ENCODE peak calls at places on chromosomes 2 and 18, in four cellular contexts. E is Daoy; J is lung; U is activated CD4-positive, alpha-beta T cell treated with anti-CD3 and anti-CD28 coated beads, Interleukin-2, amount 50 U/mL, for 1 hour. T is an unnamed sample.

GRCh38 chr2:43109261-43109743 is 117.1 kb downstream of the ZFP36L2 start:
- DNase-seq in J (no peak), E (no peak), U (no peak), T (no peak)

GRCh38 chr18:74665905-74666304 is 68.2 kb downstream of the ZNF407 start:
- DNase-seq in E (no peak), U (no peak), J (no peak), T (no peak)

GRCh38 chr2:219059725-219060682 is 717 bp downstream of the IHH start:
- DNase-seq in J (no peak), E (no peak), U (no peak), T (no peak)

GRCh38 chr2:228599781-228600180 is 418.3 kb upstream of the SPHKAP start:
- DNase-seq in U (no peak), J (no peak), E (no peak), T (no peak)

GRCh38 chr2:204177977-204178522 is 241.5 kb downstream of the ICOS start:
- DNase-seq in U (peak; percentile 69), E (peak; percentile 16), J (peak; percentile 34), T (peak; percentile 50)

GRCh38 chr2:68721482-68722071 is 13.0 kb upstream of the ARHGAP25 start:
- DNase-seq in J (no peak), E (peak; percentile 34), U (peak; percentile 17), T (peak; percentile 70)

GRCh38 chr2:25380023-25380422 is 38.3 kb upstream of the DNMT3A start:
- DNase-seq in E (no peak), J (no peak), U (no peak), T (no peak)

GRCh38 chr2:9775999-9776685 is 67.1 kb upstream of the TAF1B start:
- DNase-seq in E (no peak), U (no peak), J (no peak), T (no peak)

GRCh38 chr2:24009680-24010476 is at the start of gene MFSD2B:
- DNase-seq in U (no peak), J (no peak), E (no peak), T (no peak)

GRCh38 chr18:34729264-34729663 is 19.2 kb downstream of the DTNA start:
- DNase-seq in J (no peak), E (peak; percentile 21), U (no peak), T (no peak)

GRCh38 chr2:85409719-85410583 is at the start of gene CAPG:
- DNase-seq in J (peak; percentile 78), U (peak; percentile 26), E (peak; percentile 71), T (peak; percentile 24)

GRCh38 chr2:13819896-13820295 is 812.6 kb upstream of the LRATD1 start:
- DNase-seq in J (no peak), E (no peak), U (no peak), T (no peak)

GRCh38 chr2:71937401-71937800 is 210.3 kb downstream of the CYP26B1 start:
- DNase-seq in J (no peak), U (no peak), E (no peak), T (no peak)

GRCh38 chr2:111884592-111884964 is 585 bp upstream of the ANAPC1 start:
- DNase-seq in J (no peak), E (no peak), U (no peak), T (no peak)

T was measured in central memory CD4-positive, alpha-beta T cell.